ENCODE peak calls at places on chromosomes 11 and 22, in nine cellular contexts. O is NCI-H774; M is central memory CD4-positive, alpha-beta T cell; C is GM12865; Q is Caki2; H is GM03348; F is HCEC 1CT; Y is anterior cingulate cortex; L is activated T-cell treated with anti-CD3 and anti-CD28 coated beads, Interleukin-2, amount 50 U/mL, for 72 hours. U is an unnamed sample.

GRCh38 chr22:36522662-36523061 is 6.3 kb downstream of the EIF3D start:
- DNase-seq in O (no peak), M (no peak), C (no peak), Q (no peak), H (no peak), F (no peak), Y (no peak), L (no peak), U (no peak)

GRCh38 chr11:64525711-64526110 is 65.3 kb upstream of the SLC22A12 start:
- DNase-seq in O (no peak), M (no peak), C (no peak), Q (no peak), H (no peak), F (no peak), Y (no peak), L (no peak), U (no peak)

GRCh38 chr11:111540114-111540920 is at the start of gene LAYN:
- DNase-seq in O (no peak), M (no peak), C (no peak), Q (no peak), H (peak), F (peak), Y (no peak), L (peak), U (peak)

GRCh38 chr11:10622957-10623787 is 54.7 kb upstream of the LYVE1 start:
- DNase-seq in O (no peak), M (no peak), C (peak), Q (no peak), H (no peak), F (no peak), Y (no peak), L (no peak), U (no peak)

GRCh38 chr11:57432714-57433163 is 5.8 kb upstream of the SLC43A3 start:
- DNase-seq in O (no peak), M (no peak), C (peak), Q (no peak), H (no peak), F (peak), Y (no peak), L (peak), U (no peak)

GRCh38 chr11:124837491-124837856 is 27.8 kb upstream of the ROBO3 start:
- DNase-seq in O (no peak), M (no peak), C (peak), Q (peak), H (peak), F (peak), Y (no peak), L (no peak), U (no peak)

GRCh38 chr11:8059030-8059429 is 22.0 kb upstream of the TUB start:
- DNase-seq in O (no peak), M (no peak), C (no peak), Q (no peak), H (no peak), F (no peak), Y (no peak), L (no peak), U (no peak)

GRCh38 chr11:10350341-10350740 is 45.5 kb downstream of the ADM start:
- DNase-seq in O (no peak), M (no peak), C (no peak), Q (peak), H (peak), F (peak), Y (no peak), L (no peak), U (no peak)

GRCh38 chr11:75476716-75477613 is 44.0 kb upstream of the KLHL35 start:
- DNase-seq in O (peak), M (no peak), C (no peak), Q (no peak), H (no peak), F (no peak), Y (no peak), L (no peak), U (no peak)

GRCh38 chr11:16148301-16148787 is 208.0 kb downstream of the SOX6 start:
- DNase-seq in O (no peak), M (no peak), C (no peak), Q (no peak), H (no peak), F (no peak), Y (no peak), L (no peak), U (no peak)

GRCh38 chr11:125903753-125904659 is at the start of gene DDX25:
- DNase-seq in O (no peak), M (peak), C (no peak), Q (no peak), H (no peak), F (no peak), Y (peak), L (peak), U (peak)

GRCh38 chr22:37240941-37241320 is 3.1 kb downstream of the RAC2 start:
- DNase-seq in O (no peak), M (no peak), C (no peak), Q (no peak), H (no peak), F (no peak), Y (no peak), L (peak), U (no peak)

GRCh38 chr11:81492923-81493445 is 1240.7 kb downstream of the FAM181B start:
- DNase-seq in O (no peak), M (no peak), C (no peak), Q (no peak), H (no peak), F (no peak), Y (no peak), L (no peak), U (no peak)

GRCh38 chr11:72951193-72951592 is 137.0 kb downstream of the ATG16L2 start:
- DNase-seq in O (no peak), M (no peak), C (no peak), Q (no peak), H (no peak), F (peak), Y (no peak), L (no peak), U (no peak)

U was measured in posterior cingulate gyrus.